ENCODE peak calls at places on chromosome 9, in ten cellular contexts. Z is PC-9, Y is HCT116, J is GM23338, A is SK-N-SH, G is PC-3, M is Karpas-422, B is MM.1S, T is OCI-LY7, H is hepatocyte. I is an unnamed sample. For H3K9me2 and H3K4me1, the result is how much of the 10 kb centered on the place peaks cover.

GRCh38 chr9:2017459-2018161 is 2.5 kb downstream of the SMARCA2 start:
- DNase-seq in Z (peak), Y (no peak), J (peak), A (peak), G (peak), M (peak), B (peak), T (peak), H (peak), I (peak)

GRCh38 chr9:8262625-8263622 is 463.3 kb upstream of the DMAC1 start:
- DNase-seq in Z (no peak), Y (no peak), J (peak), A (no peak), G (no peak), M (no peak), B (no peak), T (no peak), H (peak), I (no peak)

GRCh38 chr9:34374905-34375552 is 1.7 kb downstream of the MYORG start:
- DNase-seq in Z (peak), Y (no peak), J (peak), A (no peak), G (peak), M (no peak), B (no peak), T (peak), H (peak), I (no peak)

GRCh38 chr9:20599195-20599594 is 23.1 kb downstream of the MLLT3 start:
- DNase-seq in Z (no peak), Y (no peak), J (no peak), A (no peak), G (no peak), M (no peak), B (no peak), T (no peak), H (no peak), I (peak)

GRCh38 chr9:137277329-137278041 is at the start of gene TOR4A:
- DNase-seq in Z (peak), Y (peak), J (peak), A (no peak), G (peak), M (peak), B (peak), T (peak), H (peak), I (peak)

GRCh38 chr9:119836036-119836435 is 466.8 kb upstream of the BRINP1 start:
- DNase-seq in Z (no peak), Y (no peak), J (peak), A (no peak), G (no peak), M (no peak), B (no peak), T (no peak), H (no peak), I (no peak)

GRCh38 chr9:34491596-34491995 is 31.2 kb downstream of the ENHO start:
- DNase-seq in Z (no peak), Y (no peak), J (no peak), A (no peak), G (no peak), M (no peak), B (no peak), T (no peak), H (no peak), I (no peak)

GRCh38 chr9:98127226-98127625 is 8.2 kb upstream of the TRIM14 start:
- DNase-seq in Z (no peak), Y (no peak), J (no peak), A (no peak), G (no peak), M (no peak), B (no peak), T (no peak), H (no peak), I (no peak)

GRCh38 chr9:94920439-94920951 is 194.0 kb downstream of the AOPEP start:
- DNase-seq in Z (no peak), Y (no peak), J (no peak), A (no peak), G (no peak), M (no peak), B (no peak), T (no peak), H (peak), I (peak)

GRCh38 chr9:33393581-33393980 is 8.8 kb downstream of the AQP7 start:
- DNase-seq in Z (no peak), Y (no peak), J (no peak), A (no peak), G (no peak), M (no peak), B (no peak), T (no peak), H (no peak), I (no peak)

GRCh38 chr9:14326264-14326826 is 12.4 kb upstream of the NFIB start:
- DNase-seq in Z (peak), Y (no peak), J (no peak), A (no peak), G (peak), M (peak), B (peak), T (peak), H (no peak), I (peak)

GRCh38 chr9:89428901-89429890 is 68.7 kb downstream of the SEMA4D start:
- DNase-seq in Z (no peak), Y (no peak), J (peak), A (no peak), G (no peak), M (peak), B (no peak), T (peak), H (no peak), I (no peak)

GRCh38 chr9:6667633-6668280 is 22.2 kb upstream of the GLDC start:
- DNase-seq in Z (no peak), Y (no peak), J (peak), A (peak), G (peak), M (peak), B (peak), T (peak), H (peak), I (peak)

GRCh38 chr9:136282272-136282861 is 21.5 kb downstream of the CCDC187 start:
- DNase-seq in Z (peak), Y (no peak), J (no peak), A (no peak), G (no peak), M (peak), B (no peak), T (peak), H (no peak), I (no peak)

GRCh38 chr9:72526901-72527800 is 5.7 kb downstream of the TMC1 start:
- DNase-seq in Z (peak), Y (peak), J (peak), A (peak), G (peak), M (no peak), B (no peak), T (no peak), H (peak), I (peak)

GRCh38 chr9:5563886-5564285 is 53.6 kb downstream of the PDCD1LG2 start:
- DNase-seq in Z (no peak), Y (no peak), J (no peak), A (no peak), G (peak), M (no peak), B (no peak), T (no peak), H (no peak), I (peak)

GRCh38 chr9:91253488-91253887 is 108.2 kb downstream of the AUH start:
- DNase-seq in Z (no peak), Y (peak), J (peak), A (no peak), G (no peak), M (peak), B (peak), T (peak), H (no peak), I (no peak)

GRCh38 chr9:132586830-132587483 is 4.6 kb downstream of the BARHL1 start:
- DNase-seq in Z (no peak), Y (no peak), J (peak), A (peak), G (no peak), M (no peak), B (no peak), T (no peak), H (no peak), I (no peak)

GRCh38 chr9:112094948-112095779 is 79.9 kb downstream of the SUSD1 start:
- DNase-seq in Z (no peak), Y (no peak), J (no peak), A (no peak), G (no peak), M (peak), B (peak), T (no peak), H (peak), I (no peak)

GRCh38 chr9:112867275-112867991 is 23.2 kb downstream of the SLC46A2 start:
- DNase-seq in Z (peak), Y (peak), J (peak), A (no peak), G (peak), M (peak), B (no peak), T (no peak), H (peak), I (peak)

GRCh38 chr9:34337404-34337803 is 8.0 kb downstream of the NUDT2 start:
- DNase-seq in Z (no peak), Y (no peak), J (peak), A (no peak), G (peak), M (peak), B (no peak), T (no peak), H (no peak), I (peak)

GRCh38 chr9:77271023-77271690 is 93.8 kb downstream of the VPS13A start:
- DNase-seq in Z (no peak), Y (no peak), J (no peak), A (no peak), G (no peak), M (no peak), B (no peak), T (no peak), H (no peak), I (no peak)

GRCh38 chr9:71162136-71162535 is 40.7 kb upstream of the TRPM3 start:
- DNase-seq in Z (no peak), Y (no peak), J (no peak), A (no peak), G (no peak), M (no peak), B (no peak), T (no peak), H (no peak), I (no peak)

GRCh38 chr9:2291980-2292704 is 277.0 kb downstream of the SMARCA2 start:
- DNase-seq in Z (peak), Y (no peak), J (no peak), A (no peak), G (peak), M (peak), B (no peak), T (no peak), H (peak), I (peak)

GRCh38 chr9:90838761-90839160 is 37.1 kb downstream of the SYK start:
- DNase-seq in Z (no peak), Y (no peak), J (no peak), A (no peak), G (no peak), M (no peak), B (no peak), T (no peak), H (no peak), I (no peak)

GRCh38 chr9:37455884-37456647 is 9.2 kb downstream of the ZBTB5 start:
- DNase-seq in Z (no peak), Y (no peak), J (no peak), A (no peak), G (peak), M (no peak), B (no peak), T (no peak), H (no peak), I (no peak)

GRCh38 chr9:88533951-88534455 is 975 bp upstream of the NXNL2 start:
- DNase-seq in Z (peak), Y (no peak), J (peak), A (no peak), G (peak), M (no peak), B (no peak), T (no peak), H (peak), I (peak)

GRCh38 chr9:77710965-77711657 is 63.0 kb upstream of the GNA14 start:
- DNase-seq in Z (no peak), Y (no peak), J (no peak), A (no peak), G (no peak), M (no peak), B (no peak), T (no peak), H (no peak), I (no peak)

GRCh38 chr9:88874391-88874790 is 116.9 kb upstream of the S1PR3 start:
- DNase-seq in Z (no peak), Y (no peak), J (no peak), A (no peak), G (peak), M (no peak), B (no peak), T (no peak), H (peak), I (peak)

GRCh38 chr9:137304383-137305059 is 2.5 kb upstream of the NRARP start:
- DNase-seq in Z (no peak), Y (no peak), J (no peak), A (peak), G (no peak), M (no peak), B (no peak), T (no peak), H (peak), I (no peak)

GRCh38 chr9:111645806-111646205 is 14.7 kb downstream of the DNAJC25 start:
- DNase-seq in Z (no peak), Y (no peak), J (no peak), A (no peak), G (no peak), M (no peak), B (no peak), T (no peak), H (no peak), I (no peak)

GRCh38 chr9:136373300-136374182 is at the start of gene CARD9:
- DNase-seq in Z (peak), Y (no peak), J (no peak), A (peak), G (no peak), M (no peak), B (no peak), T (no peak), H (no peak), I (no peak)

GRCh38 chr9:106932675-106933074 is 69.7 kb downstream of the ZNF462 start:
- DNase-seq in Z (no peak), Y (no peak), J (no peak), A (no peak), G (no peak), M (no peak), B (no peak), T (no peak), H (no peak), I (no peak)

GRCh38 chr9:106930477-106930876 is 67.5 kb downstream of the ZNF462 start:
- DNase-seq in Z (no peak), Y (no peak), J (no peak), A (no peak), G (no peak), M (no peak), B (no peak), T (no peak), H (peak), I (no peak)

GRCh38 chr9:106934424-106934823 is 71.5 kb downstream of the ZNF462 start:
- DNase-seq in Z (no peak), Y (no peak), J (peak), A (no peak), G (no peak), M (no peak), B (no peak), T (no peak), H (no peak), I (no peak)

GRCh38 chr9:106933470-106933869 is 70.5 kb downstream of the ZNF462 start:
- DNase-seq in Z (no peak), Y (no peak), J (no peak), A (no peak), G (no peak), M (no peak), B (no peak), T (no peak), H (no peak), I (no peak)

DNA sequence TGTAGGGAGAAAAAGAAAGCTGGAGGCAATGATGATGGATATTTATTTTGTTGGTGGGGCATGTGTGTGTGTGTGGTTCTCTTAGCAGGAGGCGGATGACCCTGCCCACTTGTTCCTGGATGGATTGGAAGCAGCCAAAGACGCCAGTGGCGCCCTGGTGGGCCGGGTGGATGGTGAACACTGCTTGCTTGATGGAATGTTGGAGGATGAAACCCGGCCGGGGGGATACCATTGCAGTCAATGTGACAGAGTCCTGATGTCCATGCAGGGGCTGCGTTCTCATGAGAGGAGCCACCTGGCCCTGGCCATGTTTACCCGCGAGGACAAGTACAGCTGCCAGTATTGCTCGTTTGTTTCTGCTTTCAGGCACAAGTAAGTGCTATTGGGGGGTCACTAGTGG is 69.2 kb downstream of the ZNF462 start:
- DNase-seq in Z (no peak), Y (no peak), J (no peak), A (no peak), G (no peak), M (no peak), B (no peak), T (no peak), H (no peak), I (no peak)
- H3K9me2 ChIP-seq in Z (under half), Y (under half), J (under half), A (under half), G (under half), M (under half), B (under half), T (under half), H (under half), I (under half)

DNA sequence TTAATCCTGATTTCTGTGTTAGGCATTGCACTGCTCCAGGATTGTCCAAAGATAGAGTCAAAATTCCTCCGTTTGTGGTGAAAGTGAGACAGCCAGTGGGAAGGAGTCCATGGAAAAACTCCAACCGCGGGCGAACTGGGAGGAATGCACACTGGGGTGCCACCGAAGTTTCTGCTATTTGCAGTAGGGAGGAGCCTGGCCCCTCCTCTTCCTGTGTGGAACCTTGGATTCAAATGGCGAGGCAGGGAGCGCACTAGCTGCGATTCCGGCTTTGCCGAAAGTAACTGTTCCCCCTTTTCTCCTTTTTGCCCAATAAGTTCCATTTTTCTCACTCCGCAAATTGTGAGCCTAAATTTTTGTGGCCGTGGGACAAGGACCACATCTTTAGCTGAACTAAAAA is 9.3 kb downstream of the BAAT start:
- DNase-seq in Z (no peak), Y (no peak), J (peak), A (no peak), G (no peak), M (no peak), B (no peak), T (no peak), H (no peak), I (no peak)
- H3K4me3 ChIP-seq in Z (peak), Y (no peak), J (no peak), A (no peak), G (no peak), M (no peak), B (no peak), T (no peak), H (no peak), I (no peak)

DNA sequence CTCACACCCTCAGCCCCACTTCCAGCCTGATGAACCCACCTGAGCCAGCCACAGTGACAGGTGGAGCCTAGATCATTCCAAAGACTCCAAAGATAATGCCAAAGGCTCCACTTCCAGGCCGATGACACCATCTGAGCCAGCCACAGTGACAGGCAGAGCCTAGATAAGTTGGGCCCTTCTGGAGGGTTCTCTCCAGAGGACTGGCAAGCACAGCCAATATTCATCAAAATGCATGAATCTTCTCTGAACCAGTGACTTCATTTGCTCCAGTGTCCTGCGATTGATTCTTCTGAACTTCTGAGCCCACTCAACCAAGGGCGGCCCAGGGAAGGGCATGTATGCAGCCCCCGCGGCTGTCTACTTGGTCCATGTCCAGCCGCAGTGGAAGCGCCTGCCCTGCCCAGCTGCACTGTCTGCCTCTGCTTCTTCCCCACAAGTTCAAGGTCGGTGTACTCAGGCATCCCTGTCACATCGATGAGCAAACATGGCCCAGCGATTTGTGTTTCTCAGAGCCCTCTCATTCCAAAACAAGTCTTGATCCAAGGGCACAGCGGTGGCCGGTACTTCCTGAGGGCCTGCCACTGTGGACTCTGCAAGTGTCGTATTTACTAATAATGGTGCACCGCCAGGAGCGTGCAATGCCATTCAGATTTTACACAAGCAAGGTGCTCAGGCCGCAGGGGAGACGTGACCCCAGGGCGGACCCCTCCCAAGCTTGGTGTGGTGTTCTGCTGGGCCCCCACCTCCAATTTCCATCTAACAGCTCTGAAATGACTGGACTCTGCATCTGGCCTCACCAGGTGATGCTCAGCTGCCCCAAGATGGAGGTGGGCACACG is 107.0 kb downstream of the VAV2 start:
- DNase-seq in Z (no peak), Y (no peak), J (no peak), A (no peak), G (no peak), M (no peak), B (no peak), T (no peak), H (no peak), I (no peak)
- H3K4me1 ChIP-seq in Z (under half), Y (under half), J (under half), A (half or more), G (under half), M (under half), B (under half), T (under half), H (half or more), I (under half)

GRCh38 chr9:92715488-92716231 is 45.7 kb upstream of the IPPK start:
- DNase-seq in Z (no peak), Y (no peak), J (no peak), A (no peak), G (no peak), M (no peak), B (no peak), T (no peak), H (no peak), I (peak)

GRCh38 chr9:92714016-92714415 is 44.1 kb upstream of the IPPK start:
- DNase-seq in Z (no peak), Y (no peak), J (no peak), A (no peak), G (no peak), M (no peak), B (no peak), T (no peak), H (no peak), I (no peak)

GRCh38 chr9:92713528-92713927 is 43.6 kb upstream of the IPPK start:
- DNase-seq in Z (no peak), Y (no peak), J (no peak), A (no peak), G (no peak), M (no peak), B (no peak), T (no peak), H (no peak), I (no peak)

GRCh38 chr9:92716557-92716956 is 46.6 kb upstream of the IPPK start:
- DNase-seq in Z (peak), Y (peak), J (peak), A (peak), G (peak), M (peak), B (peak), T (peak), H (peak), I (peak)

DNA sequence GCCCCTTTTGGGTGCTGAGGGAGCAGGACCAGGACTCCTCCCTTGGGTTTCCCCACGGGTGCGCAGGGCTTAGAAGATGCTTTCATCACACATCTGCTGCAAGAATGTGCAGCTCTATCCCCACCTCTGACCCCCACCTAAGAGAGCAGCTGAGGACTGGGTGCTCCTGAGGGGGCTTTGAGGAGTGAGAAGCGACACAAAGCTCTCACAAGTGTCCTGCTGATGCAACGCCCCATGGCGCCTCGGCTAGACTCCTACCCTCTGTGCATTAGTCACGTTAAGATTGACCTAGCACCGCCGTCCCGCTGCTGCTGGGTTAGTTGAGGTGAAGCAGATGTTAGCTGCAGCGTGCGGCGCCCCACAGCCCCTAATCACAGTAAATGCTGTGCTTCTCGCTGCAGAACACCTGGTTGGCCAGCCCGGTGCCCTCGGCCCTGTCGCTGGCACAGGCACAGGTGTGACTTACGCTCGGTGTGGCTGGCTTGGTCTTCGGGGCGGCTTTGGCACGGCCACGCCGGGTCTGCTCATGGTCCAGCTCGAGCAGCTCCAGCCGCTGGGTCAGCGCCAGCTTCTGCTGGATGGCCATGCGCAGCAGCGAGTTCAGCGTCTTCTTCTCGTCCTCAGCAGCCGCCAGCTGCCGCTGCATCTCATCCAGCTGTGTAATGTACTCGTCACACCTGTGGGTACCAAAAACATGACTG is 45.0 kb upstream of the IPPK start:
- DNase-seq in Z (no peak), Y (no peak), J (no peak), A (no peak), G (no peak), M (no peak), B (no peak), T (no peak), H (no peak), I (no peak)
- H3K9me2 ChIP-seq in Z (under half), Y (under half), J (under half), A (under half), G (under half), M (under half), B (under half), T (under half), H (under half), I (under half)

I was measured in GM23248.